ENCODE peak calls at places on chromosomes 2 and 18, in four cellular contexts. K, H, W and X are unnamed samples.
A peak's percentile ranks its signal among the peaks of the same experiment; 100 is the strongest.

GRCh38 chr2:185456517-185456916 is 282.1 kb upstream of the FSIP2 start:
- DNase-seq in H (no peak), K (no peak), W (no peak), X (no peak)

GRCh38 chr2:174022431-174022830 is 57.3 kb upstream of the SP3 start:
- DNase-seq in W (no peak), H (no peak), K (no peak), X (no peak)

GRCh38 chr2:26816893-26817292 is 31.0 kb downstream of the CENPA start:
- DNase-seq in H (peak; percentile 87), W (peak; percentile 56), K (no peak), X (peak; percentile 38)

GRCh38 chr2:8548065-8548870 is 133.6 kb upstream of the ID2 start:
- DNase-seq in K (no peak), H (peak; percentile 20), W (no peak), X (no peak)

GRCh38 chr2:179049203-179049545 is 763 bp downstream of the CCDC141 start:
- DNase-seq in W (no peak), K (no peak), H (no peak), X (peak; percentile 28)

GRCh38 chr2:198273670-198274069 is 469.3 kb downstream of the PLCL1 start:
- DNase-seq in W (no peak), H (no peak), K (no peak), X (no peak)

GRCh38 chr2:96404446-96405373 is 69.1 kb downstream of the NCAPH start:
- DNase-seq in K (no peak), W (no peak), H (no peak), X (no peak)

GRCh38 chr2:231523451-231524266 is 6.6 kb downstream of the NMUR1 start:
- DNase-seq in W (no peak), H (no peak), K (no peak), X (no peak)

GRCh38 chr2:167729911-167730310 is 517.5 kb downstream of the STK39 start:
- DNase-seq in K (no peak), W (no peak), H (no peak), X (no peak)

GRCh38 chr2:82128051-82128450 is 1823.5 kb upstream of the LRRTM1 start:
- DNase-seq in K (no peak), H (no peak), W (no peak), X (no peak)

GRCh38 chr2:215499330-215499729 is 63.5 kb upstream of the FN1 start:
- DNase-seq in H (no peak), K (peak; percentile 54), W (no peak), X (no peak)

GRCh38 chr18:1147616-1148184 is 243.0 kb downstream of the ADCYAP1 start:
- DNase-seq in H (peak; percentile 35), W (no peak), K (no peak), X (peak; percentile 14)

GRCh38 chr2:125471963-125472362 is 1184.0 kb upstream of the GYPC start:
- DNase-seq in H (peak; percentile 87), K (peak; percentile 38), W (peak; percentile 64), X (peak; percentile 69)

GRCh38 chr2:19361325-19361990 is 3.0 kb upstream of the OSR1 start:
- DNase-seq in H (peak; percentile 56), W (peak; percentile 67), K (no peak), X (peak; percentile 49)

GRCh38 chr18:35178260-35178659 is 62.6 kb upstream of the ZNF397 start:
- DNase-seq in H (no peak), K (peak; percentile 61), W (no peak), X (no peak)

GRCh38 chr2:112623913-112624777 is 21.6 kb upstream of the SLC20A1 start:
- DNase-seq in H (no peak), K (peak; percentile 87), W (no peak), X (no peak)

GRCh38 chr2:27049422-27050280 is 1.8 kb upstream of the AGBL5 start:
- DNase-seq in W (no peak), K (no peak), H (no peak), X (no peak)

GRCh38 chr2:13227543-13227942 is 510.8 kb downstream of the TRIB2 start:
- DNase-seq in W (no peak), K (no peak), H (no peak), X (peak; percentile 1)

GRCh38 chr18:9330419-9330818 is 4.2 kb upstream of the TWSG1 start:
- DNase-seq in K (no peak), H (no peak), W (no peak), X (no peak)
- H3K4me2 ChIP-seq in K (no peak overlapping the region), H (no peak overlapping the region), W (no peak overlapping the region), X (no peak overlapping the region)

GRCh38 chr2:105488198-105488757 is 89.4 kb upstream of the FHL2 start:
- DNase-seq in H (no peak), W (no peak), K (no peak), X (no peak)

GRCh38 chr2:105490204-105490603 is 91.4 kb upstream of the FHL2 start:
- DNase-seq in K (no peak), W (no peak), H (no peak), X (no peak)

GRCh38 chr2:105489168-105489878 is 90.5 kb upstream of the FHL2 start:
- DNase-seq in K (no peak), H (no peak), W (no peak), X (peak; percentile 62)

GRCh38 chr2:105486762-105487141 is 87.9 kb upstream of the FHL2 start:
- DNase-seq in H (no peak), W (no peak), K (no peak), X (no peak)

GRCh38 chr2:105487142-105488069 is 88.6 kb upstream of the FHL2 start:
- DNase-seq in K (peak; percentile 92), H (no peak), W (no peak), X (no peak)
- H4K5ac ChIP-seq in K (peak overlapping the region; percentile 79), H (no peak overlapping the region), W (no peak overlapping the region), X (no peak overlapping the region)

GRCh38 chr2:150517951-150518680 is 30.6 kb upstream of the RND3 start:
- DNase-seq in W (no peak), K (peak; percentile 84), H (no peak), X (no peak)

GRCh38 chr2:150508497-150509137 is 21.1 kb upstream of the RND3 start:
- DNase-seq in H (no peak), W (no peak), K (no peak), X (peak; percentile 22)

GRCh38 chr2:150513647-150514046 is 26.2 kb upstream of the RND3 start:
- DNase-seq in H (no peak), K (peak; percentile 91), W (no peak), X (no peak)
- H3K4me2 ChIP-seq in H (no peak overlapping the region), K (peak overlapping the region; percentile 64), W (no peak overlapping the region), X (no peak overlapping the region)

DNA sequence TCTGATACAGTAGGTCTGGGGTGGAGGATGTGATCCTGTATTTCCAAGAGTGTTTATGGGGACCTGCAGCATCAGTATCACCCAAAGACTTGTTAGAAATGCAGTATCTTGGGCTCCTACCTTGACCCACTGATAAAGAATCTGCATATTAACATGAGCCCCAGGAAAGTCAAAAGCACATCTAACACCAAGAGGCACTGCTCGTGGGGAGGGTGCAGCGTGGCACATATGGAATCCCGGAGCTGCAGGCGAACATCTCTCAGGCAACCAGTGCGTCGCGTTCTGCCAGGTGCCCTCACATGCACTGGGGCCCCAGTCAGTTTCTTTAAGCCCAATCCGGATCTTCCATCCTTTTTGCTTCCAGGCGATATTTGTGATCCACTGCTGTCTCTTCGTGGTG is 41.3 kb upstream of the ASB18 start:
- DNase-seq in K (no peak), W (no peak), H (no peak), X (no peak)
- H4K5ac ChIP-seq in K (no peak overlapping the region), W (no peak overlapping the region), H (no peak overlapping the region), X (no peak overlapping the region)

DNA sequence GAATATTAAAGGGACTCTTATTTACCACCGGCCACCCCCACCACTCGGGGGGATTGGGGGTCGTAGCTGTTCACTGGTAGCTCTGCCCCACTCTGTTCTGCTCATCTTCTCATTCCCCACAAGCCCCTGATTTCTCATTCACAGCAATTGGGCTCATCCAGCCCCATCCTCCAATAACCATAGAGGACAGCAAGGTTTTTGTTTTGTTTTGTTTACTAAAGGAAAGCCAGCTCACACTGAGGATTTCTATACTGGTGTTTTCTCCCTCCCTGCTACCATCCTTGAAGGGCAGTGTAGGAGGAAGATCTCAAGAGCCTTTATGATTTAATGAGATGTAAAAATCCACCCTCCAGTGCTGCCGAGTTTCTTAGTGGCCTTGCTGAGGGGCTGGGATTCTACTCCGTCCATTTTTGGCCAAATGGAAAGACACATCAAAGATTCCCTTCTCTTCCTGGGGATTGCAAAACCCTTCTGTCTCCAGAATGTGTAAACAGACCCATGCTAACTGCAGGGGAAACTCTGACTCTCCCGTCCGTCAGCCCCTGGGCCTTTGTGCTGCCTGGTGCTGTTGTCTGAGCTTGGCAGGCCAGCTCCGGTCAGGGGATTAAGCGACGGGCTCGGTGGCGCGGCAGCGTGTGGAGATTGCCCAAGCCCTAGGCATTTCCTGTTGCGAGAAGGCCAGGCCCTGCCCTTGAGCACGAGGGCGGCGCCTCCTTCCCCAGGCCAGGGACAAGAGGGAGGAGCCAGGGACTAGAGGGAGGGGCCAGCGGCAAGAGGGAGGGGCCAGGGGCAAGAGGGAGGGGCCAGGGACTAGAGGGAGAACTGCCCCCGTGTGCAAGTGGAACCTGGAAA is 165.0 kb downstream of the ANTXR1 start:
- DNase-seq in K (peak; percentile 92), W (peak; percentile 98), H (peak; percentile 98), X (peak; percentile 99)
- H3K4me2 ChIP-seq in K (peak overlapping the region; percentile 55), W (peak overlapping the region; percentile 51), H (peak overlapping the region; percentile 56), X (no peak overlapping the region)